ENCODE peak calls at places on chromosomes 3 and 15, in six cellular contexts. S, P, I, Y, F and O are unnamed samples.

GRCh38 chr3:57164217-57164605 is 942 bp downstream of the IL17RD start:
- DNase-seq in F (no peak), Y (peak), S (peak), P (peak), I (no peak), O (peak)

GRCh38 chr3:126535636-126536035 is 11.7 kb downstream of the CHST13 start:
- DNase-seq in I (no peak), Y (peak), P (no peak), F (no peak), S (no peak), O (no peak)

GRCh38 chr15:100338971-100339444 is 2.8 kb downstream of the ADAMTS17 start:
- DNase-seq in F (peak), Y (peak), P (no peak), I (peak), S (peak), O (peak)

GRCh38 chr3:89046661-89047060 is 60.8 kb upstream of the EPHA3 start:
- DNase-seq in S (no peak), I (no peak), P (no peak), F (no peak), Y (no peak), O (no peak)

GRCh38 chr15:44092221-44092620 is 102.8 kb downstream of the FRMD5 start:
- DNase-seq in P (no peak), S (no peak), I (no peak), Y (no peak), F (no peak), O (no peak)

GRCh38 chr15:83475551-83475950 is 28.4 kb downstream of the SH3GL3 start:
- DNase-seq in F (no peak), Y (no peak), P (no peak), I (no peak), S (no peak), O (no peak)

GRCh38 chr3:19543212-19543841 is 390.7 kb downstream of the EFHB start:
- DNase-seq in Y (no peak), F (peak), S (no peak), P (no peak), I (no peak), O (no peak)

GRCh38 chr3:193851941-193852674 is 259.1 kb downstream of the OPA1 start:
- DNase-seq in F (no peak), Y (no peak), I (no peak), P (no peak), S (no peak), O (no peak)

GRCh38 chr3:197600796-197601565 is 45.2 kb upstream of the BDH1 start:
- DNase-seq in P (no peak), F (no peak), Y (no peak), I (no peak), S (no peak), O (no peak)

GRCh38 chr15:31235298-31236183 is 91.1 kb upstream of the KLF13 start:
- DNase-seq in F (no peak), S (peak), P (peak), I (no peak), Y (peak), O (no peak)

GRCh38 chr3:20080956-20081554 is 40.8 kb downstream of the KAT2B start:
- DNase-seq in S (no peak), I (peak), P (peak), Y (peak), F (no peak), O (no peak)

GRCh38 chr3:29284578-29284977 is 3.7 kb downstream of the RBMS3 start:
- DNase-seq in F (no peak), S (no peak), I (no peak), P (no peak), Y (no peak), O (no peak)

GRCh38 chr3:39284457-39284881 is 4.6 kb upstream of the CX3CR1 start:
- DNase-seq in F (no peak), P (no peak), I (no peak), S (no peak), Y (no peak), O (no peak)

GRCh38 chr3:195035345-195036202 is 235.4 kb downstream of the XXYLT1 start:
- DNase-seq in I (no peak), S (no peak), F (peak), P (no peak), Y (no peak), O (no peak)
- TF ChIP-seq CTCF in I (no peak), S (no peak), F (no peak), P (peak), Y (no peak), O (no peak)

GRCh38 chr3:128620268-128620691 is 30.3 kb downstream of the RPN1 start:
- DNase-seq in F (peak), S (no peak), I (no peak), Y (no peak), P (no peak), O (no peak)
- TF ChIP-seq CTCF in F (no peak), S (no peak), I (no peak), Y (no peak), P (no peak), O (no peak)

GRCh38 chr15:50876260-50876988 is 32.1 kb upstream of the AP4E1 start:
- DNase-seq in S (no peak), Y (no peak), F (no peak), P (no peak), I (no peak), O (no peak)

GRCh38 chr15:50872832-50873231 is 35.7 kb upstream of the AP4E1 start:
- DNase-seq in Y (no peak), I (no peak), F (no peak), P (no peak), S (no peak), O (no peak)

GRCh38 chr15:50871832-50872231 is 36.7 kb upstream of the AP4E1 start:
- DNase-seq in I (no peak), S (no peak), P (no peak), Y (no peak), F (no peak), O (no peak)

GRCh38 chr15:50876989-50877360 is 31.5 kb upstream of the AP4E1 start:
- DNase-seq in S (peak), P (peak), F (peak), Y (peak), I (peak), O (peak)

DNA sequence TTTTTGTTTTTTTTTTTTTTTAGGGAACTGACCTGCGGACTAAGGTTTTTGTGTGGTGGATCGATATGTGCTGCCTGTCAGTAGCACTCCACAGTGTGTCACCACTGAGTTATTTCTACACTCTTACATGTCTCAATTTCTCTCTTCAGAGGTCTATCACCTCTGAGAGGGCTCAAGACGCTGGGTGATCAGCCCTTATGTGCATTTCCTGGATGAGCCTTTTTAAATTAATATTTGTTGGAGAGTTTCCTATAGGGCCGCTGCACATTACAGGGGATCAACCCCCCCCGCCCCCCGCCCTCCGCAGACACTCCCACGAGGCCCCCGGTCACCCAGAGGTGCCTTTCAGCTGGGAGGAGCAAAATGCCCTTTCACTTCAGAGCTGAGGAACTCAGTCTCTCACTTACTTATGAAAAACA is 34.5 kb upstream of the AP4E1 start:
- DNase-seq in I (no peak), F (peak), S (no peak), Y (no peak), P (no peak), O (no peak)
- TF ChIP-seq CTCF in I (no peak), F (peak), S (no peak), Y (peak), P (peak), O (no peak)

GRCh38 chr3:42012935-42013651 is 51.2 kb upstream of the ULK4 start:
- DNase-seq in S (peak), P (peak), F (peak), Y (peak), I (no peak), O (peak)

GRCh38 chr3:42012378-42012934 is 50.6 kb upstream of the ULK4 start:
- DNase-seq in Y (no peak), F (no peak), I (no peak), P (no peak), S (no peak), O (no peak)

GRCh38 chr3:42014949-42015533 is 53.1 kb upstream of the ULK4 start:
- DNase-seq in Y (peak), P (peak), I (no peak), S (no peak), F (no peak), O (no peak)

GRCh38 chr3:42014443-42014945 is 52.6 kb upstream of the ULK4 start:
- DNase-seq in P (no peak), I (no peak), Y (no peak), S (no peak), F (no peak), O (no peak)

DNA sequence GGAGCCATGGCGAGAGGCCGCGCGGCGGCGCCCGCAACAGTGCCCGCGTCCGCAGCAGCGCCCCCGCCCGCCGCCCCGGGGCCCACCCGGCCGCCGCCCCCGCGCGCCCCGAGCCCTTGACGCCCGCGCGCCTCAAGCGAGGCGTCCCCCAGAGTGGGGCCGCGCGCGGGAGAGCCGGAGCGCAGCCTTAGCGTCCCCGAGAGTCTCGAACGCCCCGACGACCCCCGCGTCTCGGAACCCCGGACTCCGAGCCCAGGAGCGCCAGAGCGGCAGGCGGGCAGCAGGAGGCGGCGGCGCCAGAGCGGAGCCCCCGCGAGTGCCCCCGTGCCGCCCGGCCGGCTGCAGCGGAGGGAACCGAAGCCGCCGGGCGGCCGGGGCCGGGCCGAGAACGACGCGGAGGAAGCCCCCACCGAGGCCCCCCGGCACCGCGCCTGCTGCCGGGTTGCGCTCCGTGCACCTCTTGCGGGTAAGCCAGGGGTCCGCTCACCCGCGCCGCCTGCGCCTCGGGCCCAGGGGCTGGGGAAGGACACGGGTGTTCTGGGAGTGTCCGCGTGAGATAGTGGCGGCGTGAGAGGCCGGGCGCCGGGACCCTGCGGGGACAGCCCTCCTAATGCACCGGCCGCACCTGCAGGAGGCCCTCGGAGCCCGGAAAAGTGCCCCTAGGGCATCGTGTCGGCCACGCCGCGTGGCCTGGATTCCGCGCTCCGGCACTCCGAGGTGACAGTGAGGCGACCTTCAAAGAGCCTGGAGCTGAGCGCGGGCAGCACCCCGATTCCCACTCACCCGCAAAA is 51.9 kb upstream of the ULK4 start:
- DNase-seq in S (peak), Y (peak), I (no peak), P (peak), F (peak), O (peak)
- TF ChIP-seq CTCF in S (no peak), Y (no peak), I (no peak), P (peak), F (no peak), O (no peak)

GRCh38 chr15:24819680-24820079 is 135.1 kb upstream of the SNRPN start:
- DNase-seq in Y (no peak), I (no peak), S (no peak), F (no peak), P (no peak), O (no peak)
- TF ChIP-seq CTCF in Y (no peak), I (no peak), S (no peak), F (no peak), P (no peak), O (no peak)

GRCh38 chr15:87604857-87605446 is 651.6 kb downstream of the NTRK3 start:
- DNase-seq in P (no peak), F (peak), Y (no peak), I (no peak), S (no peak), O (peak)
- TF ChIP-seq CTCF in P (peak), F (peak), Y (peak), I (no peak), S (peak), O (peak)

DNA sequence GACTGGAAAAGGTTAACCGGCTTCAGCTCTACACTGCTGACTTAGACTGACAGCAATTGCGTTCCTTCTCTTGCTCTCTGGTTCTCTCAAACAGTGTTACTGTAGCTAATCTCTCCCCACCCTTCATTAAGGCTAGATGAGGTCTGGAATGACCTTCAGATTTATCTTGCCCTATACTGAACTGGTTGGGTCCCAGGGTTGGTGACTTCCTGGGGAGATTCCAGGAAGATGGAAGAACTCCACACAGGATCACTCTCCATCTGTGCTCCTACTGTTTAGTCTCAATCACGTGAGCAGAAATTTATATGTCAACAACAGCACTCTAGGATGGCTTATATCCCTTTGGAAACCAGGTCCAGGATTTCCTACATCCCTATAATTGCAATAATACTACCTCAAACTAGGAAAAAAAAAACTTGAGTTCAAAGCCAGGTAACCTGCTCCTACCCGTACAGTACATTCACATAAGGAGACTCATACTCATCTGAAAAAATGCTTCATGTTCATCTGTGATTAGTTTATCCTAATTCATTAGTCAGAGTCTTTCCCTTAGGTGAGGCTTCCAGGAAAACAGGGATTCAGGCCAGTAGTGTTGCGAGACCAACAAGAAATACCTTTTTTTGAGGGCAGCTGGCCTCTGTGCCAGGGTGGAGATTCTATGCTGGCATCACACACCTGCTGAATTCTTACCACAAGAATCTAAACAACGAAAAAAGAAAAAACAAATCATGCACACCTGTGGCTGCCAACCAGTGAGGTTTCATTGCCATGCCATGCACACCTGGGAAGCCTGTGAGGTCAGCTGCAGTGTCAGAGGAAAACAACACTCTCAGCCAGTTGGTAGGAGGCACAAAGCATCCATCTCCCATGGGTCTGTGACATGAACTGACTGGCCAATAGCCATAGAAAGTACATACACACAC is 297.3 kb downstream of the MECOM start:
- DNase-seq in Y (no peak), S (no peak), P (no peak), F (no peak), I (no peak), O (no peak)
- TF ChIP-seq CTCF in Y (no peak), S (no peak), P (no peak), F (no peak), I (no peak), O (no peak)

DNA sequence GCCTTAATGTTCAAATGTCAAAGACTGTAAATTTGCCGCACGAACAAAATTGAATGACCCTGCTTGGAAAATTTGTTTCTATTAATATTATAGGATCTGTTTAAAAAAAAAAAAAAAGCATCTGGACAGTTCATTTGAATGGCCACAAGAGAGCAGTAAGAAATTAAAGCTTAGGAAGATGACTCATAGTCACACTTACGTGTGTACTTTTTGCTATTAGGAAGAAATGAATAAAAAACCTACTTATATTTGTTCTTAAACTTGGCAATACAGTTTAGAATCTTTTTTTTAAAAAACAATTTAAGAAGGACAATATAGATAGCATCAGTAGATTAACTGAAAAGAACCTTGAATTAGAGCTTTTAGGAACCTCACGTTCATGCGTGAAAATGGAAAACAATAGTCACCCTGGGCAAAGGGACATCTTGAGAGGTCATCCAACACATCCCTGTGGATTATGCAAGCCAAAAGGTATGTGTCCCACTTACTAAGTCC is 621.8 kb downstream of the MECOM start:
- DNase-seq in P (no peak), F (no peak), Y (no peak), S (no peak), I (no peak), O (no peak)
- TF ChIP-seq CTCF in P (peak), F (peak), Y (peak), S (peak), I (no peak), O (peak)

GRCh38 chr3:186467969-186468368 is 76.2 kb downstream of the CRYGS start:
- DNase-seq in P (no peak), F (peak), I (no peak), S (no peak), Y (no peak), O (no peak)

GRCh38 chr3:186466391-186466974 is 77.7 kb downstream of the CRYGS start:
- DNase-seq in I (no peak), Y (no peak), S (no peak), F (no peak), P (no peak), O (no peak)

GRCh38 chr3:186461141-186461540 is 83.0 kb downstream of the CRYGS start:
- DNase-seq in S (no peak), Y (no peak), P (no peak), F (no peak), I (no peak), O (no peak)

GRCh38 chr3:186465508-186465907 is 78.7 kb downstream of the CRYGS start:
- DNase-seq in F (no peak), I (no peak), P (no peak), Y (no peak), S (no peak), O (no peak)

DNA sequence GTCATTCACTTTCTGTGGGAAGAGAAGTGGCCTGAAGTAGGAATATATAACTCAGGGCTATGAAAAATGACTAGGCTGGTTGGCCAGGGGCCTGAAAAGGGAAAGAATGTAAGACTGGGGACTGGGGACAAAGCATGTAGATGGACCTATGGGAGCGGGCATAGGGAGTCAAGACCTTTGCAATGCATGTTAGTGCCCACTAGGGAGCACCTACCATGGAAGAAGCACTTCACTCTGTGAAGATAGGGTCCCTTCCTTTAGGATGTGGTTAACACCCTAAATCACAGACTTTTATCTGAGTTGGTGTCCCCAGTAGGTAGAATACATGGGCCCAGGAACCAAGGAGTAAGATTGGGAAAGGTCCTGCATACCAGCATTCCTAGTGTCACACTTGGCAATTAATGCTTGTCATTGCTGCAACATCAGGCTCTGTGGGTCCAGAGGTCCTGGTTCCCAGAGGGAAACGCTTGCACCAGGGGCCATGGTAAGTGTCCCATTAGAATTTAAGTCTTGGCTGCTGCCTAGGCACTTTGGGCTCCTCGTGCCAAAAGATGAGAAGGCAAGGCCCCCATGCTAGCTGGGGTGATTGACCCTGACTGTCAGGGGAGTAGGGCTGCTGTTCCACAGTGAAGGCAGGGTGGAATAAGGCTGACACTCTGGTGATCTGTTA is 79.6 kb downstream of the CRYGS start:
- DNase-seq in S (no peak), Y (no peak), I (no peak), F (no peak), P (no peak), O (no peak)
- TF ChIP-seq CTCF in S (no peak), Y (no peak), I (no peak), F (peak), P (no peak), O (no peak)

GRCh38 chr3:142660904-142661303 is 62.9 kb upstream of the TRPC1 start:
- DNase-seq in Y (no peak), P (no peak), F (no peak), S (no peak), I (no peak), O (no peak)

GRCh38 chr3:142663865-142664264 is 60.0 kb upstream of the TRPC1 start:
- DNase-seq in S (no peak), I (no peak), Y (no peak), F (no peak), P (no peak), O (no peak)

GRCh38 chr3:142664311-142664710 is 59.5 kb upstream of the TRPC1 start:
- DNase-seq in S (no peak), Y (no peak), I (no peak), F (no peak), P (no peak), O (no peak)

GRCh38 chr3:142660379-142660778 is 63.5 kb upstream of the TRPC1 start:
- DNase-seq in I (no peak), Y (no peak), F (no peak), P (no peak), S (no peak), O (no peak)

GRCh38 chr3:142664819-142665218 is 59.0 kb upstream of the TRPC1 start:
- DNase-seq in P (no peak), I (no peak), S (no peak), Y (no peak), F (no peak), O (no peak)
- TF ChIP-seq CTCF in P (no peak), I (no peak), S (no peak), Y (no peak), F (no peak), O (no peak)